ENCODE peak calls at places on chromosomes 13 and 19, in ten cellular contexts. X is endothelial cell of umbilical vein, S is PC-9, K is neuronal stem cell, Q is GM23338, L is HCT116, R is osteoblast, J is trophoblast cell, Z is IMR-90, P is neural progenitor cell. B is an unnamed sample.
A peak's percentile ranks its signal among the peaks of the same experiment; 100 is the strongest.

GRCh38 chr13:25468330-25469178 is 96.8 kb downstream of the ATP8A2 start:
- DNase-seq in P (peak; percentile 84), X (no peak), L (no peak), K (peak; percentile 54), J (no peak), S (no peak), Z (no peak), R (peak; percentile 85), Q (peak; percentile 73), B (no peak)

GRCh38 chr13:37481005-37481857 is 117.3 kb downstream of the POSTN start:
- DNase-seq in R (peak; percentile 31), X (no peak), L (no peak), Q (no peak), K (no peak), Z (peak; percentile 66), S (no peak), J (no peak), P (no peak), B (no peak)

GRCh38 chr19:33271246-33272021 is 30.9 kb downstream of the CEBPA start:
- DNase-seq in Q (no peak), X (no peak), K (no peak), J (no peak), R (no peak), L (no peak), Z (no peak), P (no peak), S (no peak), B (no peak)

GRCh38 chr19:18203408-18203862 is 407 bp downstream of the RAB3A start:
- DNase-seq in J (no peak), Q (no peak), S (no peak), Z (no peak), P (no peak), X (no peak), K (no peak), R (no peak), L (no peak), B (peak; percentile 67)

GRCh38 chr13:103976371-103976770 is 910.2 kb upstream of the SLC10A2 start:
- DNase-seq in Q (no peak), K (no peak), R (no peak), S (no peak), L (no peak), X (no peak), P (no peak), Z (no peak), J (no peak), B (no peak)

GRCh38 chr13:95556981-95557380 is 4.5 kb downstream of the CLDN10 start:
- DNase-seq in L (no peak), R (no peak), Q (no peak), K (no peak), S (no peak), P (no peak), Z (no peak), J (no peak), X (no peak), B (no peak)

GRCh38 chr13:113989585-113990300 is 15.9 kb upstream of the C13orf46 start:
- DNase-seq in R (no peak), L (no peak), S (no peak), Q (no peak), P (no peak), Z (no peak), J (no peak), K (no peak), X (no peak), B (no peak)

GRCh38 chr13:91946498-91947070 is 548.2 kb downstream of the GPC5 start:
- DNase-seq in J (no peak), R (no peak), S (no peak), L (no peak), Q (peak; percentile 78), K (peak; percentile 26), X (peak; percentile 1), P (peak; percentile 63), Z (peak; percentile 12), B (no peak)

GRCh38 chr19:55189424-55189823 is 9.3 kb upstream of the SYT5 start:
- DNase-seq in K (no peak), X (peak; percentile 60), Z (peak; percentile 95), P (no peak), L (peak; percentile 88), R (peak; percentile 99), Q (no peak), S (peak; percentile 91), J (no peak), B (no peak)

GRCh38 chr13:36829753-36830152 is 10.7 kb downstream of the RFXAP start:
- DNase-seq in R (no peak), Z (no peak), P (no peak), Q (no peak), S (no peak), L (no peak), K (no peak), X (no peak), J (no peak), B (no peak)

GRCh38 chr13:73174521-73175010 is 115.8 kb downstream of the KLF5 start:
- DNase-seq in K (no peak), Q (no peak), Z (no peak), R (no peak), X (no peak), L (no peak), J (peak; percentile 48), P (no peak), S (no peak), B (no peak)

GRCh38 chr13:30725331-30726085 is 9.8 kb upstream of the ALOX5AP start:
- DNase-seq in Q (no peak), J (no peak), L (no peak), S (no peak), R (no peak), Z (peak; percentile 33), K (no peak), P (no peak), X (no peak), B (no peak)

GRCh38 chr19:36245210-36246005 is 30.5 kb downstream of the ZNF146 start:
- DNase-seq in P (peak; percentile 87), Z (no peak), X (no peak), J (no peak), S (no peak), L (no peak), K (peak; percentile 54), R (peak; percentile 84), Q (peak; percentile 97), B (no peak)

GRCh38 chr13:100398360-100398759 is 190.2 kb downstream of the GGACT start:
- DNase-seq in S (no peak), J (no peak), X (no peak), K (no peak), Q (no peak), Z (no peak), L (no peak), R (no peak), P (no peak), B (no peak)

GRCh38 chr13:45409993-45410392 is 8.2 kb downstream of the SLC25A30 start:
- DNase-seq in X (no peak), S (no peak), J (no peak), P (no peak), Q (no peak), R (no peak), K (no peak), Z (no peak), L (no peak), B (no peak)

GRCh38 chr19:11381535-11382369 is 2.4 kb downstream of the EPOR start:
- DNase-seq in X (peak; percentile 81), R (peak; percentile 96), Q (peak; percentile 96), S (no peak), Z (peak; percentile 88), P (peak; percentile 95), L (peak; percentile 90), J (peak; percentile 87), K (peak; percentile 83), B (no peak)

GRCh38 chr19:9498183-9498902 is at the start of gene ZNF560:
- DNase-seq in S (peak; percentile 53), J (no peak), Z (peak; percentile 12), K (no peak), L (no peak), Q (peak; percentile 47), X (no peak), P (no peak), R (no peak), B (no peak)

DNA sequence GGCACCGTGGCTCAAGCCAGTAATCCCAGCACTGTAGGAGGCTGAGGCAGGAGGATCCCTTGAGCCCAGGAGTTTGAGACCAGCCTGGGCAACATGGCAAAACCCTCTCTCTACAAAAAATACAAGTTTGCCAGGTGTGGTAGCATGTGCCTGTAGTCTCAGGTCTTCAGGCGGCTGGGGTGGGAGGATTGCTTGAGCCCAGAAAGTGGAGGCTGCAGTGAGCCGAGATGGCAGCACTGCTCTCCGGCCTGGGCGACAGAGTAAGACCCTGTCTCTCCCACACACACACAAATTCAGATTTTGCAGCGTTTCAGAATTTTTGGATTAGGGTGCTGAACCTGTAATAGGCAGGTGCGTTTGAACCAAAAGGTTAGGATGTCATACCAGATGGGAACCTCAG is 2.2 kb downstream of the RPS11 start:
- DNase-seq in L (no peak), P (no peak), Z (no peak), R (no peak), X (no peak), K (no peak), Q (no peak), S (no peak), J (no peak), B (no peak)
- H3K4me1 ChIP-seq in L (peaks cover 57% of the 10 kb centered on the region), P (peaks cover 20% of the 10 kb centered on the region), Z (peaks cover 10% of the 10 kb centered on the region), R (peaks cover 21% of the 10 kb centered on the region), X (peaks cover 36% of the 10 kb centered on the region), K (peaks cover 4% of the 10 kb centered on the region), Q (peaks cover 48% of the 10 kb centered on the region), S (peaks cover 22% of the 10 kb centered on the region), J (peaks cover 2% of the 10 kb centered on the region), B (peaks cover 57% of the 10 kb centered on the region)

DNA sequence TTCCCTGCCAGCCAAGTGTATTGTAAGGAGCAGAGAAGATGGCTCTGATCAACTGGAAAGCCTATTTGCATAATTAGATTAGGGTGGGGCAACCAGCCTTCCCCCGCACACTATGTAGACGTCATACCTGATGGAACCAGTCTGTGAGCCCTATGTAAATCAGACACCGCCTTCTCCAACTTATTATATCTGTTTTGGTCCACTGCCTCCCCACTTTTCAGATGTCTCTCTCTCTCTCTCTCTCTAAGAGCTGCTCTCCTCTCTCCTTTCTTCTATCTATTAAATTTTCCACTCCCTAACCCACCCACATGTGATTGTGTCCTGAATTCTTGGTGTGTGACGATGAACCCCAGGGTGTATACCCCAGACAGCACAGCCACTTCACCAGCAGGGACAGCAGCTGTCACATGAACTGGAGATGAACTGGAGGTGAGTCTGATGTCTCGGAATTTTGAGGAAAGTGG is 514.4 kb downstream of the IRS2 start:
- DNase-seq in Q (no peak), R (no peak), P (peak; percentile 60), Z (no peak), L (peak; percentile 65), S (peak; percentile 70), K (no peak), X (no peak), J (peak; percentile 68), B (no peak)
- H3K27ac ChIP-seq in Q (no peak overlapping the region), R (peak overlapping the region; percentile 8), P (no peak overlapping the region), Z (no peak overlapping the region), L (peak overlapping the region; percentile 75), S (peak overlapping the region; percentile 80), K (peak overlapping the region; percentile 61), X (no peak overlapping the region), J (no peak overlapping the region), B (no peak overlapping the region)

GRCh38 chr19:5089283-5089682 is 120.4 kb downstream of the KDM4B start:
- DNase-seq in R (no peak), L (no peak), Q (no peak), K (no peak), Z (no peak), P (no peak), J (no peak), X (no peak), S (no peak), B (no peak)
- H3K4me2 ChIP-seq in R (no peak overlapping the region), L (no peak overlapping the region), Q (no peak overlapping the region), K (no peak overlapping the region), Z (no peak overlapping the region), P (no peak overlapping the region), J (no peak overlapping the region), X (no peak overlapping the region), S (no peak overlapping the region), B (no peak overlapping the region)

GRCh38 chr19:3423183-3423829 is 56.9 kb downstream of the NFIC start:
- DNase-seq in X (peak; percentile 45), Z (peak; percentile 28), Q (no peak), P (no peak), R (peak; percentile 80), S (no peak), J (no peak), L (no peak), K (no peak), B (no peak)
- H3K4me1 ChIP-seq in X (peaks cover 14% of the 10 kb centered on the region), Z (peaks cover 10% of the 10 kb centered on the region), Q (no peaks in the 10 kb centered on the region), P (no peaks in the 10 kb centered on the region), R (peaks cover 6% of the 10 kb centered on the region), S (no peaks in the 10 kb centered on the region), J (no peaks in the 10 kb centered on the region), L (no peaks in the 10 kb centered on the region), K (no peaks in the 10 kb centered on the region), B (no peaks in the 10 kb centered on the region)